ENCODE peak calls at places on chromosomes 6 and 20, in eight cellular contexts. S is NCI-H2081; Z is NAMALWA; V is aorta; P is stimulated activated CD8-positive, alpha-beta memory T cell treated with anti-CD3 and anti-CD28 coated beads, Interleukin-2, amount 100 ng/mL, for 48 hours; M is astrocyte of the spinal cord; Y is T-helper 9 cell; G is gastrocnemius medialis. E is an unnamed sample.

GRCh38 chr6:8084586-8084985 is 17.8 kb downstream of the EEF1E1 start:
- DNase-seq in S (no peak), Z (no peak), V (no peak), P (no peak), M (peak), Y (no peak), G (no peak), E (no peak)

GRCh38 chr20:59159822-59160740 is 3.5 kb upstream of the ZNF831 start:
- DNase-seq in S (no peak), Z (peak), V (no peak), P (no peak), M (no peak), Y (no peak), G (no peak), E (no peak)

GRCh38 chr6:86276056-86276455 is 633.4 kb upstream of the SYNCRIP start:
- DNase-seq in S (no peak), Z (no peak), V (no peak), P (no peak), M (no peak), Y (no peak), G (no peak), E (no peak)

GRCh38 chr6:39979461-39980328 is 45.4 kb upstream of the MOCS1 start:
- DNase-seq in S (no peak), Z (no peak), V (no peak), P (no peak), M (no peak), Y (no peak), G (no peak), E (no peak)

GRCh38 chr6:33613146-33613793 is 7.9 kb upstream of the ITPR3 start:
- DNase-seq in S (no peak), Z (no peak), V (no peak), P (no peak), M (peak), Y (no peak), G (no peak), E (no peak)

GRCh38 chr20:62053465-62054196 is 12.1 kb downstream of the TAF4 start:
- DNase-seq in S (no peak), Z (no peak), V (no peak), P (no peak), M (no peak), Y (no peak), G (no peak), E (no peak)

GRCh38 chr20:32017711-32018251 is 7.5 kb downstream of the CCM2L start:
- DNase-seq in S (peak), Z (peak), V (no peak), P (no peak), M (no peak), Y (peak), G (no peak), E (no peak)

GRCh38 chr20:57072184-57072583 is 194.3 kb downstream of the BMP7 start:
- DNase-seq in S (no peak), Z (no peak), V (no peak), P (no peak), M (no peak), Y (no peak), G (no peak), E (no peak)

GRCh38 chr6:3997144-3997770 is 81.7 kb downstream of the FAM217A start:
- DNase-seq in S (no peak), Z (no peak), V (no peak), P (no peak), M (peak), Y (no peak), G (no peak), E (no peak)

GRCh38 chr6:83558975-83559374 is 46.6 kb downstream of the PRSS35 start:
- DNase-seq in S (no peak), Z (no peak), V (no peak), P (no peak), M (no peak), Y (no peak), G (no peak), E (no peak)

GRCh38 chr20:3203315-3204123 is 963 bp downstream of the DDRGK1 start:
- DNase-seq in S (peak), Z (no peak), V (no peak), P (peak), M (peak), Y (peak), G (no peak), E (no peak)

GRCh38 chr6:45830441-45831139 is 185.1 kb downstream of the CLIC5 start:
- DNase-seq in S (no peak), Z (peak), V (no peak), P (peak), M (no peak), Y (no peak), G (no peak), E (no peak)

GRCh38 chr20:10467985-10468845 is 33.1 kb downstream of the SLX4IP start:
- DNase-seq in S (no peak), Z (no peak), V (no peak), P (no peak), M (no peak), Y (no peak), G (no peak), E (no peak)

GRCh38 chr6:170082531-170083187 is 208.2 kb downstream of the DLL1 start:
- DNase-seq in S (no peak), Z (no peak), V (no peak), P (no peak), M (no peak), Y (no peak), G (no peak), E (no peak)

GRCh38 chr6:144434308-144434990 is 149.3 kb downstream of the UTRN start:
- DNase-seq in S (no peak), Z (no peak), V (peak), P (no peak), M (peak), Y (no peak), G (no peak), E (no peak)

GRCh38 chr20:17825251-17825691 is 125.5 kb downstream of the BANF2 start:
- DNase-seq in S (no peak), Z (no peak), V (no peak), P (no peak), M (no peak), Y (no peak), G (no peak), E (peak)

GRCh38 chr20:48612335-48612734 is 215.5 kb downstream of the PREX1 start:
- DNase-seq in S (no peak), Z (no peak), V (no peak), P (no peak), M (no peak), Y (no peak), G (no peak), E (peak)

GRCh38 chr6:141029908-141030307 is 1102.8 kb upstream of the GJE1 start:
- DNase-seq in S (no peak), Z (no peak), V (no peak), P (no peak), M (no peak), Y (no peak), G (no peak), E (no peak)

GRCh38 chr6:51265426-51265825 is 446.8 kb downstream of the TFAP2B start:
- DNase-seq in S (no peak), Z (no peak), V (peak), P (no peak), M (no peak), Y (no peak), G (peak), E (no peak)

GRCh38 chr6:121645100-121645745 is 209.8 kb downstream of the GJA1 start:
- DNase-seq in S (no peak), Z (no peak), V (no peak), P (peak), M (peak), Y (no peak), G (no peak), E (no peak)

GRCh38 chr20:53652090-53652858 is 58.6 kb upstream of the ZNF217 start:
- DNase-seq in S (peak), Z (peak), V (no peak), P (no peak), M (no peak), Y (no peak), G (no peak), E (no peak)

GRCh38 chr6:36604090-36605060 is 10.2 kb downstream of the SRSF3 start:
- DNase-seq in S (no peak), Z (peak), V (no peak), P (no peak), M (no peak), Y (no peak), G (no peak), E (no peak)

GRCh38 chr6:111793711-111794111 is 79.5 kb downstream of the FYN start:
- DNase-seq in S (no peak), Z (no peak), V (no peak), P (peak), M (no peak), Y (peak), G (no peak), E (no peak)

E was measured in psoas muscle.